ENCODE peak calls at places on chromosome 16, in five cellular contexts. One of them, this sample, is unnamed.
A peak's percentile ranks its signal among the peaks of the same experiment; 100 is the strongest.

GRCh38 chr16:28204211-28204610 is 7.6 kb downstream of the XPO6 start:
- DNase-seq in neural progenitor cell: no peak
- DNase-seq in ascending aorta: no peak
- DNase-seq in suprapubic skin: no peak
- DNase-seq in HAP-1: no peak
- DNase-seq in this sample: no peak

GRCh38 chr16:25198021-25198420 is 18.7 kb upstream of the AQP8 start:
- DNase-seq in suprapubic skin: no peak
- DNase-seq in ascending aorta: no peak
- DNase-seq in neural progenitor cell: no peak
- DNase-seq in HAP-1: no peak
- DNase-seq in this sample: no peak

GRCh38 chr16:87465306-87465705 is 27.5 kb downstream of the ZCCHC14 start:
- DNase-seq in neural progenitor cell: no peak
- DNase-seq in HAP-1: no peak
- DNase-seq in ascending aorta: peak; percentile 77
- DNase-seq in suprapubic skin: peak; percentile 92
- DNase-seq in this sample: no peak

GRCh38 chr16:85015481-85016177 is 4.3 kb upstream of the ZDHHC7 start:
- DNase-seq in neural progenitor cell: no peak
- DNase-seq in suprapubic skin: no peak
- DNase-seq in HAP-1: no peak
- DNase-seq in ascending aorta: no peak
- DNase-seq in this sample: peak; percentile 46

GRCh38 chr16:3999479-3999868 is 116.8 kb downstream of the ADCY9 start:
- DNase-seq in suprapubic skin: no peak
- DNase-seq in HAP-1: peak; percentile 85
- DNase-seq in neural progenitor cell: peak; percentile 55
- DNase-seq in ascending aorta: no peak
- DNase-seq in this sample: no peak

GRCh38 chr16:89370081-89370511 is 120.3 kb downstream of the ANKRD11 start:
- DNase-seq in ascending aorta: no peak
- DNase-seq in suprapubic skin: no peak
- DNase-seq in neural progenitor cell: no peak
- DNase-seq in HAP-1: no peak
- DNase-seq in this sample: no peak

GRCh38 chr16:84851192-84852127 is 31.7 kb downstream of the CRISPLD2 start:
- DNase-seq in ascending aorta: no peak
- DNase-seq in suprapubic skin: no peak
- DNase-seq in neural progenitor cell: no peak
- DNase-seq in HAP-1: no peak
- DNase-seq in this sample: peak; percentile 73

GRCh38 chr16:9821331-9821730 is 360.9 kb downstream of the GRIN2A start:
- DNase-seq in suprapubic skin: no peak
- DNase-seq in HAP-1: no peak
- DNase-seq in ascending aorta: no peak
- DNase-seq in neural progenitor cell: no peak
- DNase-seq in this sample: no peak

GRCh38 chr16:30063893-30064745 is 1.4 kb upstream of the ALDOA start:
- DNase-seq in ascending aorta: peak; percentile 62
- DNase-seq in suprapubic skin: no peak
- DNase-seq in neural progenitor cell: peak; percentile 64
- DNase-seq in HAP-1: peak; percentile 72
- DNase-seq in this sample: peak; percentile 64

GRCh38 chr16:15484662-15485061 is 50.3 kb downstream of the BMERB1 start:
- DNase-seq in neural progenitor cell: no peak
- DNase-seq in suprapubic skin: no peak
- DNase-seq in ascending aorta: no peak
- DNase-seq in HAP-1: no peak
- DNase-seq in this sample: no peak

GRCh38 chr16:64933890-64934289 is 188.0 kb downstream of the CDH11 start:
- DNase-seq in suprapubic skin: no peak
- DNase-seq in ascending aorta: no peak
- DNase-seq in neural progenitor cell: peak; percentile 7
- DNase-seq in HAP-1: no peak
- DNase-seq in this sample: no peak

GRCh38 chr16:67339453-67339852 is 12.8 kb downstream of the LRRC36 start:
- DNase-seq in ascending aorta: no peak
- DNase-seq in neural progenitor cell: no peak
- DNase-seq in suprapubic skin: no peak
- DNase-seq in HAP-1: no peak
- DNase-seq in this sample: peak; percentile 38

DNA sequence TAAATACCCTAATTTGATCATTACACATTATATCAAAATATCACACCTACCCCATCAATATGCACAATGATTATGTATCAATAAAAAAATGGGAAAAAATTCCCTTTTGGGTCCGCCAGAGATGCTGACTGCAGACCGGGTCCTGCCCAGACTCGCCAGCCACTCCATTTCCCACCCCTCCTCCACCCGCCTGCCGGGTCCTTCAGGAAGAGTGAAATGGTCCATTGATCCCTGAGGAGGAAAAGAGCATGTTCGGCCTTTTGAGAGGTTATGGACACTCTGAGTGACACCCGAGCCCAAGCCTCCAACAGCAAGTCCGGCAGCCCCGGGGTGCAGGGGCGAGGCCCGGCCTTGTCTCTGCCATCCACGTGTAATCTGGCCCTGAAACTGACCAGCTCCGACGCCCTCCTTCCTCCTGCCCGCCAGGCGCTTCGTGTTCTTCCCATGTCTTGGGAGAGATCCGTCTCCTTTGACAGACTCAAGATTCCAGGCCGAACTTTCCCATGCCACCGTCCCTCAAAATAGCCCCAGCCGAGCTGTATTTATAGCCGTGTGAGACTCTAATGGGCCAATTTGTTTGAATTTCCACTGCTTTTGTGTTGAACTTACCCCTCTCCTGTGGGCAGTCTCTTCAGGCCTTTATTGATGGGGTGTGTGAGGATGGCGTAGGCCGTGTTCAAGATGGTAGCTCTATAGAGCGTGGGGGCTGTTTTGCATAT is 124.1 kb upstream of the ZFHX3 start:
- DNase-seq in ascending aorta: no peak
- DNase-seq in neural progenitor cell: no peak
- DNase-seq in HAP-1: no peak
- DNase-seq in suprapubic skin: no peak
- DNase-seq in this sample: no peak
- H3K4me3 ChIP-seq in ascending aorta: peak overlapping the region; percentile 23
- H3K4me3 ChIP-seq in neural progenitor cell: no peak overlapping the region
- H3K4me3 ChIP-seq in HAP-1: no peak overlapping the region
- H3K4me3 ChIP-seq in suprapubic skin: no peak overlapping the region
- H3K4me3 ChIP-seq in this sample: no peak overlapping the region

DNA sequence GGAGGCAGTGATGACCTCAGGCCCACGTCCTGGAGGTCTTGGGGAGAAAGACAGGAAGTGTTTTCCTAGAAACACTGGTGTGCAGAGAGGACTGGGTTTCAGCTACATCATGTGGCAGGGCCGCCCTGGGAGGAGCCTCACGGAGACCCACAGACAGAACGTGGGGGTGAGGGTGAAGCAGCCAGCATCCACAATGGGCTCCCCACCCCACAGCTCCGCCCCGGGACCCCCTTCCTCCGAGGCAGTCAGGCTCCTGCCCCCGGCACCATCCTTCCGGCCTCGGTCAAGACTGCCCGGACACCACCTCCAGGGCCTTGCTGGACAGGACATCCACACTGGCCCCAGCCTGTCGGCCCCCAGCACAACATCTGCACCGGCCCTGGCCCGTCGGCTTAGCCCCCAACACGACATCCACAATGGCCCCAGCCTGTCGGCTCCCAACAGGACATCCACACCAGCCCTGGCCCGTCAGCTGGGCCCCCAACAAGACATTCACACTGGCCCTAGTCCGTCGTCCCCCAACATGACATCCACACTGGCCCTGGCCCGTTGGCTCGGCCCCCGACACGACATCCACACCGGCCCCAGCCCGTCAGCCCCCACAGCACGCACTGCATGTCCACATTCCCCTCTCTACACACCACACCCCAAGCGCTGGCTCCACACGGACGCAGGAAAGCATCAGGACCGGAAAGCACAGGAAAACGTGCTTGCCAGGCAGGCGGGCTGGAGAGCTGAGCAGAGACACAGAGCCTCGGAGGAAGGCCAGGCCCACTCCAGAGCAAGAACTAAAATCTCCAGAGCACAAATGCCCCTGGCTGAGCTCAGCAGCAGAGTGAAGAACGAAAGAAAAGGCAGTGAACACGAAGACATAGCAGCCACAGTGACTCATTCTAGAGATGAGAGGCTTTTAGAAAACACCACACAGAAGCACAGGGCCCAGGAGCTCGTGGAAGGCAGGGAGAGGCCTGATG is 50.8 kb downstream of the LMF1 start:
- DNase-seq in suprapubic skin: no peak
- DNase-seq in ascending aorta: no peak
- DNase-seq in HAP-1: no peak
- DNase-seq in neural progenitor cell: no peak
- DNase-seq in this sample: no peak
- H3K9me3 ChIP-seq in suprapubic skin: no peaks in the 10 kb centered on the region
- H3K9me3 ChIP-seq in ascending aorta: no peaks in the 10 kb centered on the region
- H3K9me3 ChIP-seq in HAP-1: no peaks in the 10 kb centered on the region
- H3K9me3 ChIP-seq in neural progenitor cell: no peaks in the 10 kb centered on the region
- H3K9me3 ChIP-seq in this sample: no peaks in the 10 kb centered on the region

GRCh38 chr16:75252946-75253911 is 1.8 kb upstream of the BCAR1 start:
- DNase-seq in HAP-1: no peak
- DNase-seq in suprapubic skin: peak; percentile 66
- DNase-seq in neural progenitor cell: peak; percentile 78
- DNase-seq in ascending aorta: no peak
- DNase-seq in this sample: no peak

GRCh38 chr16:75252049-75252864 is 833 bp upstream of the BCAR1 start:
- DNase-seq in neural progenitor cell: no peak
- DNase-seq in HAP-1: no peak
- DNase-seq in suprapubic skin: no peak
- DNase-seq in ascending aorta: no peak
- DNase-seq in this sample: no peak

GRCh38 chr16:75250809-75251279 is 580 bp downstream of the BCAR1 start:
- DNase-seq in suprapubic skin: no peak
- DNase-seq in HAP-1: no peak
- DNase-seq in ascending aorta: no peak
- DNase-seq in neural progenitor cell: peak; percentile 55
- DNase-seq in this sample: peak; percentile 83

GRCh38 chr16:75250089-75250808 is 1.2 kb downstream of the BCAR1 start:
- DNase-seq in neural progenitor cell: no peak
- DNase-seq in suprapubic skin: no peak
- DNase-seq in ascending aorta: no peak
- DNase-seq in HAP-1: no peak
- DNase-seq in this sample: no peak

GRCh38 chr16:75251280-75252048 is at the start of gene BCAR1:
- DNase-seq in HAP-1: peak; percentile 83
- DNase-seq in neural progenitor cell: peak; percentile 97
- DNase-seq in suprapubic skin: no peak
- DNase-seq in ascending aorta: peak; percentile 59
- DNase-seq in this sample: peak; percentile 94
- H3K4me1 ChIP-seq in HAP-1: peaks cover 8% of the 10 kb centered on the region
- H3K4me1 ChIP-seq in neural progenitor cell: peaks cover 35% of the 10 kb centered on the region
- H3K4me1 ChIP-seq in suprapubic skin: peaks cover 93% of the 10 kb centered on the region
- H3K4me1 ChIP-seq in ascending aorta: peaks cover 60% of the 10 kb centered on the region
- H3K4me1 ChIP-seq in this sample: peaks cover 67% of the 10 kb centered on the region

GRCh38 chr16:69917311-69917710 is 33.8 kb upstream of the CLEC18A start:
- DNase-seq in ascending aorta: no peak
- DNase-seq in HAP-1: no peak
- DNase-seq in neural progenitor cell: no peak
- DNase-seq in suprapubic skin: no peak
- DNase-seq in this sample: no peak
- H3K4me3 ChIP-seq in ascending aorta: peak overlapping the region; percentile 52
- H3K4me3 ChIP-seq in HAP-1: no peak overlapping the region
- H3K4me3 ChIP-seq in neural progenitor cell: no peak overlapping the region
- H3K4me3 ChIP-seq in suprapubic skin: no peak overlapping the region
- H3K4me3 ChIP-seq in this sample: peak overlapping the region; percentile 14

GRCh38 chr16:12999368-12999767 is 98.0 kb downstream of the SHISA9 start:
- DNase-seq in ascending aorta: no peak
- DNase-seq in neural progenitor cell: no peak
- DNase-seq in suprapubic skin: no peak
- DNase-seq in HAP-1: no peak
- DNase-seq in this sample: no peak
- H3K9me3 ChIP-seq in ascending aorta: no peaks in the 10 kb centered on the region
- H3K9me3 ChIP-seq in neural progenitor cell: no peaks in the 10 kb centered on the region
- H3K9me3 ChIP-seq in suprapubic skin: no peaks in the 10 kb centered on the region
- H3K9me3 ChIP-seq in HAP-1: peaks cover 3% of the 10 kb centered on the region
- H3K9me3 ChIP-seq in this sample: no peaks in the 10 kb centered on the region

GRCh38 chr16:14394834-14395233 is 235.2 kb downstream of the PARN start:
- DNase-seq in HAP-1: no peak
- DNase-seq in suprapubic skin: no peak
- DNase-seq in neural progenitor cell: no peak
- DNase-seq in ascending aorta: no peak
- DNase-seq in this sample: no peak

GRCh38 chr16:14399397-14400284 is 230.4 kb downstream of the PARN start:
- DNase-seq in HAP-1: no peak
- DNase-seq in suprapubic skin: peak; percentile 80
- DNase-seq in neural progenitor cell: peak; percentile 24
- DNase-seq in ascending aorta: peak; percentile 29
- DNase-seq in this sample: peak; percentile 78

GRCh38 chr16:14401839-14402115 is 228.3 kb downstream of the PARN start:
- DNase-seq in HAP-1: no peak
- DNase-seq in neural progenitor cell: no peak
- DNase-seq in suprapubic skin: peak; percentile 72
- DNase-seq in ascending aorta: no peak
- DNase-seq in this sample: no peak

GRCh38 chr16:14400285-14400977 is 229.6 kb downstream of the PARN start:
- DNase-seq in HAP-1: no peak
- DNase-seq in suprapubic skin: no peak
- DNase-seq in ascending aorta: no peak
- DNase-seq in neural progenitor cell: no peak
- DNase-seq in this sample: no peak

GRCh38 chr16:14398014-14398717 is 231.9 kb downstream of the PARN start:
- DNase-seq in HAP-1: no peak
- DNase-seq in suprapubic skin: no peak
- DNase-seq in neural progenitor cell: no peak
- DNase-seq in ascending aorta: no peak
- DNase-seq in this sample: no peak
- H3K4me1 ChIP-seq in HAP-1: no peaks in the 10 kb centered on the region
- H3K4me1 ChIP-seq in suprapubic skin: peaks cover 30% of the 10 kb centered on the region
- H3K4me1 ChIP-seq in neural progenitor cell: no peaks in the 10 kb centered on the region
- H3K4me1 ChIP-seq in ascending aorta: peaks cover 9% of the 10 kb centered on the region
- H3K4me1 ChIP-seq in this sample: peaks cover 15% of the 10 kb centered on the region

GRCh38 chr16:57372372-57373116 is at the start of gene CX3CL1:
- DNase-seq in suprapubic skin: peak; percentile 76
- DNase-seq in HAP-1: peak; percentile 15
- DNase-seq in neural progenitor cell: peak; percentile 93
- DNase-seq in ascending aorta: no peak
- DNase-seq in this sample: no peak
- H3K4me3 ChIP-seq in suprapubic skin: peak within 1 kb of the TSS; percentile 57
- H3K4me3 ChIP-seq in HAP-1: peak within 1 kb of the TSS; percentile 6
- H3K4me3 ChIP-seq in neural progenitor cell: peak within 1 kb of the TSS; percentile 32
- H3K4me3 ChIP-seq in ascending aorta: peak within 1 kb of the TSS; percentile 76
- H3K4me3 ChIP-seq in this sample: no peak within 1 kb of the TSS

DNA sequence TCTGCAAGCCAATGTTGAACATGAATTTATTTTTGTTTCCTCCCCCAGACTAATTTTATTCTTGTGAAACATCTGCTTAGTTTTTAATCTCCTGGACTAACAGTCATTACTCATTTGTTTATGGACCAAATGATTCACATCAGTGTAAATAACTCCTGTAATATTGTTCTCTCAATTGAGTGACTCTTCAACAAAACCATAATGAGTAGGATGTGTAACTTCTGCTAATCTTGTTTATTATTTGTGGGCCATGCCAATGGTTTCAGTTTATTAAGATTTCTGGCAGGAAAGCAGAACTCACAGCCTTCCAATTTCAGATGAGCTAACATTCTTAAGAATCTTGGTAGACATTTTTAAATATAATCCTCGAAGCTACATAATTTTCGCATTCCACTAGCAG is 1216.3 kb upstream of the GOT2 start:
- DNase-seq in HAP-1: no peak
- DNase-seq in suprapubic skin: no peak
- DNase-seq in neural progenitor cell: no peak
- DNase-seq in ascending aorta: no peak
- DNase-seq in this sample: no peak
- H3K9me3 ChIP-seq in HAP-1: no peaks in the 10 kb centered on the region
- H3K9me3 ChIP-seq in suprapubic skin: peaks cover 3% of the 10 kb centered on the region
- H3K9me3 ChIP-seq in neural progenitor cell: no peaks in the 10 kb centered on the region
- H3K9me3 ChIP-seq in ascending aorta: no peaks in the 10 kb centered on the region
- H3K9me3 ChIP-seq in this sample: no peaks in the 10 kb centered on the region